ENCODE peak calls at places on chromosomes 3 and 15, in four cellular contexts. S is stomach, C is breast epithelium, J is upper lobe of left lung. A is an unnamed sample.
A peak's percentile ranks its signal among the peaks of the same experiment; 100 is the strongest.

GRCh38 chr3:171833775-171834460 is 9.2 kb upstream of the TMEM212 start:
- DNase-seq in J (no peak), S (no peak), C (no peak), A (no peak)

GRCh38 chr3:113405180-113405579 is 36.1 kb downstream of the CFAP44 start:
- DNase-seq in S (no peak), J (no peak), C (no peak), A (no peak)

GRCh38 chr15:60215225-60215963 is 182.4 kb downstream of the ANXA2 start:
- DNase-seq in S (no peak), C (no peak), J (no peak), A (no peak)

GRCh38 chr15:73851679-73852078 is 21.7 kb upstream of the TBC1D21 start:
- DNase-seq in S (no peak), C (no peak), J (no peak), A (no peak)

GRCh38 chr3:71083726-71084131 is 499.8 kb downstream of the FOXP1 start:
- DNase-seq in C (no peak), J (no peak), S (no peak), A (no peak)

GRCh38 chr15:38683382-38684242 is 119.0 kb upstream of the RASGRP1 start:
- DNase-seq in C (peak; percentile 27), S (peak; percentile 61), J (no peak), A (no peak)

GRCh38 chr15:99729920-99730319 is 3.3 kb downstream of the LYSMD4 start:
- DNase-seq in S (peak; percentile 38), C (peak; percentile 59), J (no peak), A (no peak)

GRCh38 chr15:98621021-98621420 is 27.3 kb upstream of the IGF1R start:
- DNase-seq in S (no peak), J (no peak), C (no peak), A (no peak)

GRCh38 chr3:63753567-63753966 is 65.5 kb upstream of the C3orf49 start:
- DNase-seq in C (no peak), J (no peak), S (no peak), A (no peak)

GRCh38 chr3:177466076-177466475 is 268.8 kb upstream of the TBL1XR1 start:
- DNase-seq in C (no peak), S (no peak), J (no peak), A (no peak)

GRCh38 chr15:89143503-89144162 is 55.4 kb downstream of the ABHD2 start:
- DNase-seq in S (no peak), J (no peak), C (no peak), A (no peak)

GRCh38 chr3:120726784-120727183 is 15.5 kb downstream of the RABL3 start:
- DNase-seq in J (no peak), S (no peak), C (no peak), A (no peak)

GRCh38 chr15:53072077-53072476 is 281.9 kb upstream of the ONECUT1 start:
- DNase-seq in C (peak; percentile 17), J (no peak), S (peak; percentile 61), A (no peak)

GRCh38 chr15:58830556-58830955 is 59.5 kb downstream of the MINDY2 start:
- DNase-seq in S (no peak), J (no peak), C (no peak), A (no peak)

GRCh38 chr3:93867425-93867824 is 106.3 kb downstream of the PROS1 start:
- DNase-seq in J (no peak), S (no peak), C (no peak), A (no peak)

GRCh38 chr3:188358787-188359493 is 205.0 kb downstream of the LPP start:
- DNase-seq in J (no peak), S (no peak), C (no peak), A (no peak)

GRCh38 chr3:159765025-159765859 is 223.4 kb upstream of the IL12A start:
- DNase-seq in S (peak; percentile 41), J (peak; percentile 91), C (peak; percentile 93), A (no peak)

GRCh38 chr3:196138927-196139680 is 57.2 kb upstream of the TFRC start:
- DNase-seq in C (peak; percentile 57), S (no peak), J (no peak), A (no peak)

GRCh38 chr3:71629289-71630252 is 46.0 kb upstream of the FOXP1 start:
- DNase-seq in C (no peak), S (no peak), J (no peak), A (no peak)

GRCh38 chr15:86139828-86140227 is 60.2 kb downstream of the AGBL1 start:
- DNase-seq in C (no peak), S (no peak), J (no peak), A (no peak)

GRCh38 chr3:43998374-43998840 is 243.3 kb upstream of the TOPAZ1 start:
- DNase-seq in J (peak; percentile 44), S (no peak), C (no peak), A (no peak)

GRCh38 chr3:116388867-116389385 is 56.4 kb downstream of the LSAMP start:
- DNase-seq in J (no peak), S (no peak), C (no peak), A (no peak)

GRCh38 chr15:85580914-85581313 is 200.5 kb downstream of the AKAP13 start:
- DNase-seq in S (peak; percentile 83), C (no peak), J (no peak), A (peak; percentile 88)

GRCh38 chr3:128950223-128950938 is 43.5 kb downstream of the CFAP92 start:
- DNase-seq in S (no peak), C (no peak), J (no peak), A (peak; percentile 29)

GRCh38 chr3:139528924-139529323 is 10.6 kb downstream of the RBP1 start:
- DNase-seq in C (no peak), S (no peak), J (no peak), A (no peak)

GRCh38 chr3:49454898-49455681 is 15.0 kb upstream of the DAG1 start:
- DNase-seq in S (no peak), J (no peak), C (no peak), A (no peak)

GRCh38 chr3:194075802-194076460 is 60.0 kb upstream of the HES1 start:
- DNase-seq in S (peak; percentile 58), C (no peak), J (no peak), A (no peak)

GRCh38 chr3:115915061-115915460 is 291.8 kb downstream of the GAP43 start:
- DNase-seq in C (no peak), J (no peak), S (no peak), A (no peak)

GRCh38 chr15:70284438-70285214 is 186.9 kb upstream of the TLE3 start:
- DNase-seq in C (peak; percentile 43), S (peak; percentile 82), J (no peak), A (no peak)

DNA sequence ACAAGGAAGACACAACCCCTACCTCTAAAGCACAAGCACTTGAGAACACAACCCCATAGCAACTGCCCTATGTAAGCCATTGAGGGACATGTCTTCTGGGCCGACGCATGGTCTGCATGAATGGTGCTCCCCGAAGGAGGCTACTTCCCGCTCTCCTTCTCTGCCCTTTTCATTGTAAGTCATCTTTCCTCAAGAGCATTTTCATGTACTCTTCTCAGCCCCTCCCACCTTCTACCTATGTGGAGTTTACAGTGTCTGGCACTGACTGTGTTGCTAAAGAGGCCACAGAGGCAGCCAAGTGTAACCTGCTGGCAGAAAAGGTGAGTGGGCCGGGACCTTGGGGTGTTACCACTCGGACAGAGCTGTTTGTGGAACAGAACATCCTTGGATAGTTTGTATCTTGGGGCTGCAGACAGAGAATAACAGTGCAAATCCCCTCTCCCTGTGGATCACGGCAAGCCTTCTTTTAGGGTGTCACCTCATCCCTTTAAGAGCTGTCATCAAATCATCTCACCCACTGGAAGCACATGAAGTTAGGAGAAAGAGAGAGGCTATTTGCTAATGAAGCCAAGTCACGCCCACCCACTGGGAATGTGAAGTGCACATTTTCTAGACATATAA is 5.6 kb downstream of the AHSG start:
- DNase-seq in S (no peak), J (no peak), C (no peak), A (no peak)
- TF ChIP-seq POLR2AphosphoS5 in S (no peak), J (no peak), C (no peak), A (no peak)

DNA sequence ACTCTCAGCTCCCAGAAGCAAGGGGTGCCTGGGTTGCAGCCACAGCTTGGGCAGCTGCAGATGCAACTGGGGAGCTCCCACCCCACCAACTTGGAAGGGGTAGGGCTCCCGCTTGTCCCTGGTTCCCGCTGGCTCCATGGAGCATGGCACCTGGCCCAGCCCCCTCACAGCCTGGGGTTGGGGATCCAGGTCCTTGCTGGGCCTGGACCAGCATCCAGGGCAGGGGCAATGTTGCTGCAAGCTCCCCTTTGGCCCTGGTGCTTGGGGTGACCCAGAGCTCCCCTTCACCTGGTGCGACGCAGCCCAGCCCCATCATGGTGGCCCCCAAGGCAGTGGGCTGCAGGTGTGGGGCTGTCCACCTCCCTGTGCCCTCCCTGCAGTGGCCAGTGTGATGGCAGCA is 99.6 kb upstream of the FRMD4B start:
- DNase-seq in J (peak; percentile 53), C (no peak), S (no peak), A (peak; percentile 56)
- TF ChIP-seq POLR2AphosphoS5 in J (no peak), C (no peak), S (no peak), A (no peak)

DNA sequence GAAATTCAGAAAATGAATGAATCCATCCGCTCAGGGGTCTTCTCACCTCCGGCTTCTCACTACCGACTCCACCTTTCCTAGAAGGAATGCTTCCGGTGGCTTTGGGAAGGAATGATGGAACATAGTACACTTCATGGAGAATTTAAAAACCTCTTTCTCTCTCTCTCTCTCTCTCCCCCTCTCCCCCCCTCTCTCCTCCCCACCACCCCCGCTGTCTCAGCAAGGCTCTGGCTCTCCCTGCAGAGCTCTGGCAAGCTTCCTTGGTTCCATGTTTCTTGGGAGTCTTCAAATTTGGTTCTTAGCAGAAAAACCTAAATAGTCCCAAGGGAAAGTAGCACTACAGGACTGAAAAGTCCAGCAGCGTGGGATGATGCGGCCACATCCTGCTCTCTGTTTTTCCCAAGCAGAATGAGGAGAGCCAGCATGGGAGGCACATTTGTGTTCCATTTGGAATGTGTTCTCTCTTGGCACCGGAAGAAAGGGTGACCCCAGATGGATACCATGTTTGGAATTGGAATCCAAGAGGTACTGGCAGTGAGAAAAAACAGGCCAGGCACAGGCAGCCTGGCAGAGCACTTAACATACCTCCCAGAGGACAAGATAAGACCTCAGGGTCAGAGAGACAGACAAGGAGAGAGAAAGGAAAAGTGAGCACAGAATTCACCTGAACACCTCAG is at the start of gene POPDC2:
- DNase-seq in J (no peak), C (peak; percentile 69), S (no peak), A (no peak)
- TF ChIP-seq POLR2AphosphoS5 in J (no peak), C (no peak), S (no peak), A (no peak)

DNA sequence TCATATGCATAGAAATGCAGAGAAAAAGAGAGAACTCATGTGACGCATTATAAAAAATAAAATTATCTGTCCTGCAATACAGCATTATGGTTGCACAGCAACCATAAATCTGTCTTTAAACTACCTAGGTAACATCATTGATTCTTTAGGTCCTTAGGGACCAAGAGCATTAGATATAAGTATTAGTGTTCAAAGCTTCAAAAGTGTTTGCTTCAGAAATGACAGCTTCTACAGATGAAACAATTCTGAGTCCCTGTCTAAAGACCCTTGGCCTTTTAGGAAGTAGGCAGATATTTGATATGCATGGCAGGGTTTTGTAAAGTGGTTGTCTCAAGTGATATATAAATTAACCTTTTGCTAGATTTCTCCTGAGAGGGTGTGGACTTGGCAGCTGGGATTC is 454.2 kb downstream of the GBE1 start:
- DNase-seq in S (no peak), C (no peak), J (no peak), A (no peak)
- TF ChIP-seq POLR2AphosphoS5 in S (no peak), C (no peak), J (no peak), A (no peak)